ENCODE peak calls at places on chromosomes 5 and 9, in nine cellular contexts. N is breast epithelium, Q is dorsolateral prefrontal cortex, S is upper lobe of right lung, P is MM.1S, K is tibial nerve, U is thyroid gland, G is lung, H is PC-3. X is an unnamed sample.

GRCh38 chr5:59099270-59099994 is 516.6 kb downstream of the RAB3C start:
- DNase-seq in N (no peak), Q (no peak), S (no peak), P (no peak), K (no peak), U (no peak), G (no peak), H (peak; percentile 79), X (peak; percentile 5)

GRCh38 chr5:91296691-91297143 is 86.4 kb downstream of the ARRDC3 start:
- DNase-seq in N (peak; percentile 88), Q (no peak), S (peak; percentile 89), P (no peak), K (peak; percentile 78), U (peak; percentile 96), G (peak; percentile 83), H (no peak), X (no peak)

GRCh38 chr9:112097712-112098688 is 77.1 kb downstream of the SUSD1 start:
- DNase-seq in N (no peak), Q (no peak), S (no peak), P (peak; percentile 75), K (peak; percentile 65), U (peak; percentile 53), G (peak; percentile 64), H (peak; percentile 75), X (peak; percentile 62)

GRCh38 chr5:60955239-60955638 is 10.2 kb downstream of the NDUFAF2 start:
- DNase-seq in N (no peak), Q (no peak), S (no peak), P (no peak), K (no peak), U (no peak), G (no peak), H (no peak), X (no peak)

GRCh38 chr9:76162109-76162730 is 232.0 kb downstream of the RFK start:
- DNase-seq in N (no peak), Q (no peak), S (no peak), P (no peak), K (no peak), U (no peak), G (no peak), H (no peak), X (no peak)

GRCh38 chr9:93296889-93297480 is 113.0 kb downstream of the WNK2 start:
- DNase-seq in N (no peak), Q (no peak), S (no peak), P (no peak), K (no peak), U (no peak), G (no peak), H (no peak), X (no peak)

GRCh38 chr9:134058716-134059115 is 9.1 kb downstream of the BRD3 start:
- DNase-seq in N (no peak), Q (no peak), S (peak; percentile 48), P (no peak), K (no peak), U (no peak), G (no peak), H (peak; percentile 64), X (no peak)

GRCh38 chr9:12708562-12709298 is 15.5 kb downstream of the TYRP1 start:
- DNase-seq in N (no peak), Q (no peak), S (no peak), P (no peak), K (no peak), U (no peak), G (no peak), H (peak; percentile 86), X (no peak)

GRCh38 chr5:150000990-150001659 is 586 bp downstream of the HMGXB3 start:
- DNase-seq in N (no peak), Q (peak; percentile 69), S (peak; percentile 84), P (peak; percentile 39), K (no peak), U (peak; percentile 49), G (peak; percentile 43), H (peak; percentile 44), X (peak; percentile 44)

GRCh38 chr5:149999359-149999758 is 1.1 kb downstream of the TIGD6 start:
- DNase-seq in N (no peak), Q (no peak), S (no peak), P (no peak), K (no peak), U (no peak), G (no peak), H (no peak), X (no peak)

GRCh38 chr5:149999866-150000260 is 591 bp downstream of the TIGD6 start:
- DNase-seq in N (no peak), Q (no peak), S (no peak), P (no peak), K (no peak), U (no peak), G (no peak), H (no peak), X (no peak)

GRCh38 chr5:150001660-150002493 is 1.3 kb downstream of the HMGXB3 start:
- DNase-seq in N (no peak), Q (no peak), S (no peak), P (peak; percentile 85), K (peak; percentile 7), U (peak; percentile 21), G (peak; percentile 48), H (peak; percentile 84), X (peak; percentile 55)

DNA sequence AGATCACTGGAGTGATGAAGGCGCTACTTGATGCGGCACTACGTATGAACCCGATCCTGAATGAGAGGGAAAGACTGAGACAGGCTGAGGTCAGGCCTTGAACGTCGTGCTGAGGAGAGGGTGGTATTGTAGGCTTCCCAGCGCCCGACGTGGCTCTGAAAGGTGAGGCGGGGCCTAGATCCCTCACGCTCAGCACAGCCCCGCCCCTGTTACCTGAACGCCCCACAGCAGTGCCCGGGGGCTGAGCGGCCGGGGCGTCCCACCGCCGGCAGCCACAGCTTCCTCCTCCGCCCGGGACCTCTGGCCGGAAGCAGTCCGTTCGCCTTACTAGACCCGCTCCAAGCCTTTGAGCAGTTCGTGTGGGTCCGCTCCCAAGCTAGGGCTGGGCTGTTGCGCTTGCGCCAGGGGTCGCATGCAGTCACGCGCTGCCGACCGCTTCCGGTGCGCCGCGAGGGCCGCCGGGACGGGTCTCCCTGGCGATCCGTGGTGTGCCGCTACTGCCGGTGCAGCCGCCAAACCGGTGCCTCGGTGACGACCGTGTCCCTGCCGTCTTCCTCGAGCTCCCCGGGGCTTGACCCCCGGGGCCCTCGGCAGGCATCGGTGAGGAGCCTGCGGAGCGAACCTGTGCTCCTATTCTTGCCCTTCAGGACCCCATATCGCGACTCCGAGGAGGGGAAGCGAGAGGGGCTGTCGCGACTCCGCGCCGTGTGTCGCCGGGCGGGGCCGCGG is at the start of the genes HMGXB3 and TIGD6:
- DNase-seq in N (peak; percentile 89), Q (peak; percentile 92), S (peak; percentile 97), P (peak; percentile 97), K (peak; percentile 84), U (peak; percentile 94), G (peak; percentile 93), H (peak; percentile 99), X (peak; percentile 91)
- TF ChIP-seq CTCF in N (peak; percentile 16), Q (peak; percentile 22), S (no peak), P (no peak), K (peak; percentile 53), U (no peak), G (no peak), H (no peak), X (peak; percentile 19)

GRCh38 chr5:53426878-53427277 is 53.6 kb upstream of the FST start:
- DNase-seq in N (no peak), Q (no peak), S (no peak), P (no peak), K (no peak), U (no peak), G (no peak), H (no peak), X (no peak)

GRCh38 chr5:53427965-53428364 is 52.5 kb upstream of the FST start:
- DNase-seq in N (no peak), Q (no peak), S (no peak), P (no peak), K (no peak), U (no peak), G (no peak), H (no peak), X (no peak)

GRCh38 chr5:53431665-53432064 is 48.8 kb upstream of the FST start:
- DNase-seq in N (no peak), Q (no peak), S (no peak), P (no peak), K (no peak), U (no peak), G (no peak), H (no peak), X (no peak)

GRCh38 chr5:53430618-53431252 is 49.7 kb upstream of the FST start:
- DNase-seq in N (no peak), Q (no peak), S (no peak), P (no peak), K (no peak), U (no peak), G (no peak), H (peak; percentile 68), X (no peak)

DNA sequence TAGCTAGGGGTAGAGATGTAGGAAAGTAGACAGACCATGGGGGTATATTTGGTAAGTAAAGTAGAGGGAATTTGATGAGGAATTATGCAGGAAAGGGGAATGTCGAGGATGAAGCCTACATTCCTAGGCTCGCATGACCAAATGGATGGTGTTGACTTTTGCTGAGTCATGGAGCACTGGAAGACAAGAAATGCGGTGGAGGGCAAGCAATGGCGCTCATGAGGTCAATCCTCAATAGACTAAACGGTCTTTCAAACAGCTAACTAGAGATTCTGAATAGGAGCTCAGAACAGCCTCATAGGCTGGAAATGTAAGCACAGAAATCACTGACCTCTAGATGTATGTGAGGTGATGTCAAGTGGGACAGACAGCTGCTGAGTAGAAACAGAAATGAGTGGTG is 50.7 kb upstream of the FST start:
- DNase-seq in N (no peak), Q (no peak), S (no peak), P (no peak), K (no peak), U (no peak), G (no peak), H (peak; percentile 45), X (no peak)
- H3K27me3 ChIP-seq in N (no peaks in the 10 kb centered on the region), Q (no peaks in the 10 kb centered on the region), S (no peaks in the 10 kb centered on the region), P (no peaks in the 10 kb centered on the region), K (no peaks in the 10 kb centered on the region), U (no peaks in the 10 kb centered on the region), G (no peaks in the 10 kb centered on the region), H (no peaks in the 10 kb centered on the region), X (no peaks in the 10 kb centered on the region)

GRCh38 chr5:122895141-122895540 is 49.7 kb downstream of the SNX24 start:
- DNase-seq in N (no peak), Q (no peak), S (no peak), P (no peak), K (no peak), U (no peak), G (no peak), H (no peak), X (no peak)

GRCh38 chr5:122896598-122897282 is 51.3 kb downstream of the SNX24 start:
- DNase-seq in N (no peak), Q (no peak), S (no peak), P (peak; percentile 21), K (peak; percentile 36), U (no peak), G (no peak), H (peak; percentile 34), X (no peak)

GRCh38 chr5:122902263-122902662 is 56.9 kb downstream of the SNX24 start:
- DNase-seq in N (no peak), Q (no peak), S (no peak), P (no peak), K (no peak), U (no peak), G (no peak), H (no peak), X (no peak)

GRCh38 chr5:122901346-122901745 is 55.9 kb downstream of the SNX24 start:
- DNase-seq in N (no peak), Q (no peak), S (no peak), P (no peak), K (no peak), U (no peak), G (no peak), H (no peak), X (no peak)

DNA sequence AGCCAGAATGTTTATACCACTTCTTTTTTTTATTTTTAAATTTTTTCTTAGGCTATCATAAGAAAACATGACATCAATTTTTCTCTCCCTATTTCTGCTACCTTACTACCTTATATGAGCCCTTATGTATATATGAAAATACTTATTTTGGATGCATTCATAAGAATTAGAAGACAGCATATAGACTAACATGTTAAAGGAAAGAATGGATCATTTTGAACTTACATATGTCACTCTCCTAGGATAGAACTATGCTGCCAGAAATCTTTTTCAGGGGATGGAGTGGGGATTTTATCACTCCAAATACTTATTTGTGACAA is 51.8 kb downstream of the SNX24 start:
- DNase-seq in N (no peak), Q (no peak), S (no peak), P (no peak), K (no peak), U (no peak), G (no peak), H (no peak), X (no peak)
- TF ChIP-seq CTCF in N (no peak), Q (peak; percentile 2), S (no peak), P (no peak), K (no peak), U (no peak), G (no peak), H (no peak), X (no peak)

DNA sequence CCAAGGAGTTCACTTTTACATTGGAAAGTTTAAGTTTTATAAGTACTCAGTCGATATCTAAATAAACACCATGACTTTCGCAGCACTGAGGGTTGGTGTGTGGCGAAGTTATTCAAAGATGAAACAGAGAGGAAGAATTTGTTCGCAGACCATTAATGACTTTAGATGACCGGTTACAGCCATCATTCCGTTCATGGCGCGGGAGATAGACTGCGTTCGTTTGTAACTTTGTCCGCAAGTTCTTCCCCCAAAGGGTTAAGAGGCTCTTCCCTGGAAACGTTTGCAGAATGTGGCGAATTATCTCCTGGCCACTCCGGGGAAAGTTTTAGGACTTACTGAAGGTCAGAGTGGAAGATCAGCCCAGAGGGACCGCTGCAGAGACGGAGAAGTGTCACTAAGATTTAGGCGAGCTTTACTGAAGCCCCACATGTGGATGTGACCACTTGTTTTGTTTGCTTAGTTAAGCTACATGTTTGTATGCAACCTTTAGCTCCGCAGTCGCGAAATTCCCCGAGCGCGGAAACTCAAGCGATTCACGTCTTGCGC is 2.2 kb upstream of the FOXD1 start:
- DNase-seq in N (no peak), Q (no peak), S (no peak), P (no peak), K (no peak), U (no peak), G (no peak), H (no peak), X (no peak)
- H3K27me3 ChIP-seq in N (peaks cover 74% of the 10 kb centered on the region), Q (peaks cover 84% of the 10 kb centered on the region), S (peaks cover 82% of the 10 kb centered on the region), P (peaks cover 46% of the 10 kb centered on the region), K (peaks cover 86% of the 10 kb centered on the region), U (peaks cover 62% of the 10 kb centered on the region), G (peaks cover 21% of the 10 kb centered on the region), H (no peaks in the 10 kb centered on the region), X (peaks cover 45% of the 10 kb centered on the region)

X was measured in body of pancreas.